ENCODE peak calls at places on chromosomes 13 and 19, in five cellular contexts. H is thoracic aorta, A is cardiac fibroblast, V is astrocyte of the spinal cord, S is Peyer's patch. O is an unnamed sample.

GRCh38 chr19:1266818-1267440 is 2.2 kb upstream of the CIRBP start:
- DNase-seq in H (no peak), A (peak), V (peak), S (peak), O (peak)

GRCh38 chr13:40875048-40875447 is 85.6 kb downstream of the SLC25A15 start:
- DNase-seq in H (no peak), A (no peak), V (no peak), S (no peak), O (no peak)

GRCh38 chr13:112056284-112056727 is 10.6 kb upstream of the SOX1 start:
- DNase-seq in H (no peak), A (no peak), V (no peak), S (no peak), O (no peak)

GRCh38 chr19:40416918-40417713 is 3.9 kb upstream of the PRX start:
- DNase-seq in H (no peak), A (peak), V (no peak), S (peak), O (peak)

GRCh38 chr13:80083097-80083429 is 257.9 kb downstream of the SPRY2 start:
- DNase-seq in H (no peak), A (peak), V (no peak), S (no peak), O (no peak)

GRCh38 chr19:38134538-38135149 is 89.4 kb downstream of the DPF1 start:
- DNase-seq in H (no peak), A (peak), V (peak), S (peak), O (peak)

GRCh38 chr13:48235100-48235813 is 2.3 kb downstream of the ITM2B start:
- DNase-seq in H (no peak), A (no peak), V (peak), S (peak), O (peak)

GRCh38 chr19:10431943-10432735 is 11.8 kb downstream of the PDE4A start:
- DNase-seq in H (no peak), A (peak), V (no peak), S (peak), O (peak)

GRCh38 chr13:74206061-74206561 is 71.9 kb upstream of the KLF12 start:
- DNase-seq in H (no peak), A (peak), V (peak), S (no peak), O (peak)

GRCh38 chr13:75345191-75345590 is 136.8 kb downstream of the TBC1D4 start:
- DNase-seq in H (no peak), A (peak), V (peak), S (no peak), O (peak)

GRCh38 chr13:64429691-64430090 is 2800.4 kb downstream of the PCDH9 start:
- DNase-seq in H (no peak), A (no peak), V (no peak), S (no peak), O (no peak)

GRCh38 chr19:28836366-28836765 is 376.6 kb downstream of the UQCRFS1 start:
- DNase-seq in H (no peak), A (no peak), V (no peak), S (no peak), O (no peak)

GRCh38 chr13:27919299-27919933 is 384 bp upstream of the PDX1 start:
- DNase-seq in H (no peak), A (no peak), V (peak), S (peak), O (no peak)

DNA sequence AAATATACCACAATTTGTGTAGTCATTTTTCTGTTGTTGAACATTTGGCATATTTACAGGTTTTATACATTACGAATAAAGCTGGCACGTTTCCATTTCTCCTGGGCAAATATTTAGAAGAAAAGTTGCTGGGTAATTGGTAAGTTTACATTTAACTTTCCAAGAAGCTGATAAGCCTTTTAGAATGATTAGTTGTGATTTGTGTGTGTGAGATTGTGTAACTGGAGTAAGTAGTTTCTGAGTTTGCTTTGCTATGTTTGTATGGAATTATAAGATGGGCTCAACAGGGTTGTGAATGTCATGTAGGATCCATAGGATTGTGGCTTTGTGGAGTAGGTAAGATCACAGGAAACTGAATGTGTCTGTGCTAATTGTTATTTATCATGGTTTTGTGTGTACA is 1.7 kb upstream of the ZNF529 start:
- DNase-seq in H (no peak), A (no peak), V (no peak), S (no peak), O (no peak)
- H3K4me3 ChIP-seq in H (peak), A (no peak), V (no peak), S (no peak), O (peak)

DNA sequence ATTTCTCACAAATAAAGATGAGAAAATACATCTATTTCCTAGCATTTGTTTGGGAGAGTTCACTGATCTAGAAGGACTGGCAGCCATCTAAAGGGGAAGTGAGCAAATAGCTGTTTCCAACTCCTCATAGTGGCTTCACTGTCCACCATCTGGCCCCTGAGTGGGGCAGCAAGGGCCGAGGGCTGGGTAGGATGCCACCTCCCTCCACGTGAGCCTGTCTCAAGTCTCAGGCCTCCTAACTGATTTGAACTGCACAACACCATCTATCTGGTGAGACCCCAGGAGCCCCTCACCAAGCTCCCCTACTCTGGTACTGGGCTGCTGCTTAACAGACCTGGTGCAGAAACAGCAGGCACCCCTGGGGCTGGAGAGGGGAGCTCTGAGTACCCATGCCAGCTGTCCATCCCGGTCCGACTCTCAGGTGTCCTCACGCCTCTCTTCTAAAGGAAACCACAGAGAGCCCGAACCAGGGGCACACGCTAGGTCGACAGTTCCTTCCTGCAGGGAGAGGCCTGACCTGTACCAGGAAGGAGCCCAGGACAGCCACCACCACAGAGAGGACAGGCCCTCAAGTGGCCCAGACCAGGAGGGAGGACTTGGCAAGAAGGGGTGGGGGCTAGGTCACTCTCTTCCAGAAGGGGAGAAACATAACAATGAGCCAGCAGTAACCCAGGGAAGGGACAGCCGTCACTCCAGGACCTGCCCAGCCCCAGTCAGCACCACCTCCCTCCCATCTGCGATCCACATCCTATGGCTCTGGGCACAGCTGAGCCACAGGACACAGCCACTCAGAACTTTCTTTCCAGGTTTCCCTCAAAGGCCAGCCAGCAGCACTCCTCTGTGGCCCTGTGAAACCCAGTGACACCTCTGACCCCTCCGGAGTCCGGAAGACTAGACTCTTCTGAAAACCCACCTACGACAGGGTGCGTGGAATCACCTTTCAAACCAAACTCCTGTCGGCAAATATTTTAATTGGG is 12.9 kb upstream of the SLC35E1 start:
- DNase-seq in H (no peak), A (no peak), V (no peak), S (no peak), O (no peak)
- H3K4me3 ChIP-seq in H (peak), A (no peak), V (no peak), S (peak), O (no peak)

GRCh38 chr13:20960663-20961309 is 58.2 kb upstream of the XPO4 start:
- DNase-seq in H (no peak), A (no peak), V (no peak), S (no peak), O (no peak)
- H3K4me3 ChIP-seq in H (no peak), A (peak), V (no peak), S (no peak), O (no peak)

GRCh38 chr19:29966594-29967249 is 24.7 kb downstream of the URI1 start:
- DNase-seq in H (no peak), A (peak), V (peak), S (no peak), O (peak)
- H3K4me3 ChIP-seq in H (no peak), A (no peak), V (no peak), S (no peak), O (no peak)

DNA sequence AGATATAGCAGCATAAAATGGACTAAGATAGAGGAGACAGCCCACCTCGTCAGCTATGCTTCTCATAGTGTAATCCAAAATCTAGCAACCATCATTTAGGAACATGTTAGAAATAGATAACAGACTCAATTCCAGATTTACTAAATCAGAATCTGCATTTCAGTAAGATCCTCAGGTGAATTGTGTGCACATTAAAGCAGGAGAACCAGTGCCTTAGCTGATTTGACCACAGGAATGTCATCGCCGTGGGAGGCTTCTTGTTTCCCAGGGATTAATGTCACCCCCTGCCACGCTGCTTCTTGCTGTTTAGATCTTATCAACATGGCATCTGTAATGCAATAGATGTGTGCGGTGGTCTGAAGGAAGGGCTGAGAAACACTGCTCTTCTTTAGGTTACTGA is 84.0 kb downstream of the GPC5 start:
- DNase-seq in H (no peak), A (no peak), V (peak), S (no peak), O (no peak)
- H3K4me3 ChIP-seq in H (no peak), A (no peak), V (no peak), S (no peak), O (no peak)

O was measured in foreskin fibroblast.